ENCODE peak calls at places on chromosomes 2 and 18, in four cellular contexts. L is GM12878, O is K562, J is HepG2. P is an unnamed sample.

GRCh38 chr2:199309973-199310372 is 147.8 kb downstream of the SATB2 start:
- DNase-seq in J (no peak), O (no peak), L (no peak), P (no peak)

GRCh38 chr2:214069254-214069653 is 341.6 kb upstream of the VWC2L start:
- DNase-seq in O (no peak), L (no peak), J (peak), P (peak)

GRCh38 chr2:43412121-43412753 is 183.6 kb downstream of the THADA start:
- DNase-seq in L (no peak), J (no peak), O (no peak), P (no peak)

GRCh38 chr2:109437325-109438090 is 176.3 kb downstream of the SEPTIN10 start:
- DNase-seq in J (no peak), O (no peak), L (no peak), P (no peak)

GRCh38 chr2:207693641-207694249 is 17.7 kb upstream of the CCNYL1 start:
- DNase-seq in L (no peak), O (no peak), J (no peak), P (no peak)

GRCh38 chr18:48036641-48037421 is 106.4 kb upstream of the SMAD2 start:
- DNase-seq in O (no peak), L (no peak), J (no peak), P (no peak)

GRCh38 chr2:230657906-230658305 is 54.7 kb upstream of the CAB39 start:
- DNase-seq in L (no peak), O (no peak), J (no peak), P (no peak)

GRCh38 chr2:66684289-66684688 is 249.4 kb downstream of the MEIS1 start:
- DNase-seq in L (no peak), O (no peak), J (no peak), P (no peak)

GRCh38 chr18:43248610-43249249 is 28.6 kb downstream of the SYT4 start:
- DNase-seq in L (no peak), O (no peak), J (no peak), P (no peak)

GRCh38 chr2:175879679-175880078 is 122.4 kb downstream of the LNPK start:
- DNase-seq in O (no peak), L (no peak), J (no peak), P (no peak)

GRCh38 chr2:112916145-112916571 is 5.2 kb downstream of the IL37 start:
- DNase-seq in J (no peak), O (no peak), L (no peak), P (no peak)

GRCh38 chr2:2582998-2583545 is 252.0 kb upstream of the MYT1L start:
- DNase-seq in J (no peak), L (no peak), O (no peak), P (no peak)

GRCh38 chr18:47215554-47216138 is 35.8 kb downstream of the SKOR2 start:
- DNase-seq in O (peak), L (peak), J (peak), P (peak)

GRCh38 chr2:20282916-20283592 is 58.1 kb upstream of the SDC1 start:
- DNase-seq in L (no peak), J (no peak), O (no peak), P (no peak)

GRCh38 chr2:211157856-211158463 is 601.6 kb downstream of the CPS1 start:
- DNase-seq in O (peak), L (peak), J (peak), P (peak)

GRCh38 chr2:7437716-7438648 is 520.8 kb downstream of the RNF144A start:
- DNase-seq in J (no peak), L (peak), O (no peak), P (no peak)

GRCh38 chr18:47898055-47898454 is 32.4 kb downstream of the SMAD2 start:
- DNase-seq in L (no peak), J (no peak), O (no peak), P (no peak)

GRCh38 chr2:85247591-85247990 is 80.2 kb downstream of the TGOLN2 start:
- DNase-seq in O (no peak), J (no peak), L (no peak), P (no peak)

GRCh38 chr2:236984046-236984445 is 101.6 kb upstream of the COPS8 start:
- DNase-seq in O (no peak), L (no peak), J (no peak), P (no peak)

GRCh38 chr2:239380831-239381708 is 19.8 kb downstream of the HDAC4 start:
- DNase-seq in J (no peak), L (peak), O (no peak), P (no peak)

GRCh38 chr2:96937586-96937985 is 48.8 kb downstream of the FAM178B start:
- DNase-seq in L (no peak), O (no peak), J (no peak), P (no peak)

GRCh38 chr2:51734115-51734514 is 702.2 kb upstream of the NRXN1 start:
- DNase-seq in L (no peak), J (no peak), O (no peak), P (no peak)

GRCh38 chr2:32277674-32278475 is at the start of gene YIPF4:
- DNase-seq in O (peak), L (peak), J (peak), P (peak)

GRCh38 chr2:98623657-98624056 is 15.3 kb downstream of the UNC50 start:
- DNase-seq in J (no peak), O (no peak), L (no peak), P (no peak)

GRCh38 chr18:70313640-70314039 is 24.8 kb downstream of the SOCS6 start:
- DNase-seq in L (no peak), J (no peak), O (no peak), P (no peak)

GRCh38 chr2:227864161-227864756 is 7.2 kb upstream of the DAW1 start:
- DNase-seq in O (no peak), L (no peak), J (no peak), P (no peak)

DNA sequence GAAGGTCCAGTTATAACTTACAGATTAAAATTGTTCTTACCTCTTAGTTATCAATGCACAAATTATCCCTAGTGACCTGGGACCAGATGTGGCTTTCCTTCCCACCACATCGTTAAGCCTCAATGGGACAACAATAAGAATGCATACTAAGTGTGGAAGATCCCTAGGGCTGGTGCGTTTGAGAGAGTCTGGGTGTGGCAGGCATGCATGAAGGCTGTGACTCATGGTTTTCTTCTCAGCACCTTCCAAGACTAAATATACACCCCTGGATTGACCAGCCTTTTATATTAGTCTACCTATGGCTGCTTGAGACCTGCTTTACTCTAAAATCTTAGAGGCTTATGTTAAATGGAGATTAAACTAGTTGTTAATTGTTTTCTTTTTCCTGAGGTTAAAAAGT is 261.7 kb upstream of the SLC14A2 start:
- DNase-seq in O (no peak), J (no peak), L (no peak), P (peak)
- TF ChIP-seq CHD4 in O (no peak), J (no peak), L (no peak), P (no peak)

GRCh38 chr2:134694411-134694810 is 24.4 kb downstream of the TMEM163 start:
- DNase-seq in L (no peak), O (no peak), J (no peak), P (no peak)

GRCh38 chr2:134693359-134694330 is 25.2 kb downstream of the TMEM163 start:
- DNase-seq in L (no peak), O (no peak), J (no peak), P (no peak)

GRCh38 chr2:134689303-134689702 is 29.5 kb downstream of the TMEM163 start:
- DNase-seq in L (no peak), O (no peak), J (no peak), P (no peak)

GRCh38 chr2:134690629-134691215 is 28.1 kb downstream of the TMEM163 start:
- DNase-seq in L (no peak), O (no peak), J (no peak), P (no peak)

GRCh38 chr2:134692461-134692860 is 26.3 kb downstream of the TMEM163 start:
- DNase-seq in J (no peak), O (no peak), L (no peak), P (no peak)
- TF ChIP-seq CHD4 in J (no peak), O (no peak), L (no peak), P (no peak)

GRCh38 chr2:26650713-26651457 is 9.7 kb upstream of the CIB4 start:
- DNase-seq in J (no peak), L (no peak), O (no peak), P (no peak)
- TF ChIP-seq CHD4 in J (no peak), L (no peak), O (no peak), P (no peak)

GRCh38 chr2:179578171-179578916 is 283.1 kb downstream of the ZNF385B start:
- DNase-seq in L (no peak), O (no peak), J (no peak), P (no peak)

GRCh38 chr2:179584760-179585159 is 276.7 kb downstream of the ZNF385B start:
- DNase-seq in J (no peak), O (no peak), L (no peak), P (no peak)

GRCh38 chr2:179579744-179580143 is 281.7 kb downstream of the ZNF385B start:
- DNase-seq in O (no peak), J (peak), L (no peak), P (no peak)

GRCh38 chr2:179580378-179581146 is 280.9 kb downstream of the ZNF385B start:
- DNase-seq in L (no peak), J (peak), O (no peak), P (peak)

DNA sequence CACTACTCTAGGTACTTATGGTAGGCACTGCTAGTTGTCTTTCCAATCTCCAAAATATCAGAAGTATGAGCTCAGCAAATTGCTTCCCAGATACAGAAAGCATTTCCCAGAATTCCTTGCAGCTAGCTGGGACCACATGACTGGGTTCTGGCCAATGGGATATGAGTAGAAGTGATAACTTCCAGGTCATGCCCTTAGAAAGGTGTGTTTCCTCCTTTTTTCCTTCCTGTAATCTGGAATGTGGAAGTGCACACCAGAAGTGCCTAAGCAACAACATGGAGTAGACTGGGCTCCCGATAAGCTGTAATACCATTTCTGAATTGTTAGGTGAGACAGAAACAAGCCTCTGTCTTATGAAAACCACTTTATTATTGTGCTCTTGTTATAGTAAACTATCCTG is 279.8 kb downstream of the ZNF385B start:
- DNase-seq in L (no peak), J (no peak), O (no peak), P (no peak)
- TF ChIP-seq CHD4 in L (no peak), J (no peak), O (no peak), P (no peak)

DNA sequence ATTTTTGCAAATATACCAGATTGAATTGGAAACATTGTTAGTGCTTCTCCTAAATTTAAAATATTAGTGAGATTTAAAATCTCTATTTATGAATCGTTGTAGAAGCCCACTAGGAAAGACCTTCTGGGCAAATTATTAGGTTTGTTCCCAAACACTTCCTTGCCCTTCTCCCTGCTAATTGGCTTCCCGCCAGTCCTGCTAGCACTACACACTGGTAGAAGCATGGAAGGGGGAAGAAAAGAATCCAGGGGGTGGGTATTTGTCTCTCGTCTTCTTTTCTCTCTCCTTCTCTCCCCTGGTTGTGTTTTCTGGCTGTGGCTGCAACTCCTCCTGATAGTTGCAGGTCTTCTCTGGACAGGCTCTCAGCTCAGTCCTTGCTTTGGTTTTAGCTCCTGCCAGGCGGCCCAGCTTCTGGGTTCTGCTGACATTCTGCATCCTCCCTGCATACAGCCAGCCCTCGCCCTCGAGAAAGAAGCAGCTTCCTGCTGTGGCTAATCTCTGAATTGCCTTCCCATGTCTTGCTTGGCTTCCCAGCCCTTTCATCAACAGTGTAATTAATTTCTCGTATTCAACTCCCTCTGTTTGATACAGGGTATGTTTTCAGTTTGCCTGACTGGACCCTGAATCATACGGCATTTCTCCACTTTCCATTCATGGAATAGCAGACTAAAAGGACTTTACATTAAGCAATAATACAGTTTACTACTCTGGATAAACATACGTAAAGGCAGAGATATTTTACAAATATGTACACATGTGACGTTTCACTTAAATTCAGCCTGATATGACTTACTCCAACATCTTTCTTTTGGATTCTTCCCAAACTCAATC is 6.9 kb upstream of the PARD3B start:
- DNase-seq in O (no peak), J (no peak), L (no peak), P (no peak)
- TF ChIP-seq CHD4 in O (no peak), J (no peak), L (no peak), P (no peak)

GRCh38 chr2:11833601-11834000 is 87.2 kb downstream of the LPIN1 start:
- DNase-seq in L (no peak), O (no peak), J (no peak), P (no peak)

GRCh38 chr2:11836647-11837219 is 90.3 kb downstream of the LPIN1 start:
- DNase-seq in O (no peak), L (no peak), J (no peak), P (no peak)

GRCh38 chr2:11832531-11832930 is 86.1 kb downstream of the LPIN1 start:
- DNase-seq in L (no peak), O (no peak), J (no peak), P (no peak)

GRCh38 chr2:11837875-11838734 is 91.7 kb downstream of the LPIN1 start:
- DNase-seq in O (no peak), J (peak), L (no peak), P (no peak)

DNA sequence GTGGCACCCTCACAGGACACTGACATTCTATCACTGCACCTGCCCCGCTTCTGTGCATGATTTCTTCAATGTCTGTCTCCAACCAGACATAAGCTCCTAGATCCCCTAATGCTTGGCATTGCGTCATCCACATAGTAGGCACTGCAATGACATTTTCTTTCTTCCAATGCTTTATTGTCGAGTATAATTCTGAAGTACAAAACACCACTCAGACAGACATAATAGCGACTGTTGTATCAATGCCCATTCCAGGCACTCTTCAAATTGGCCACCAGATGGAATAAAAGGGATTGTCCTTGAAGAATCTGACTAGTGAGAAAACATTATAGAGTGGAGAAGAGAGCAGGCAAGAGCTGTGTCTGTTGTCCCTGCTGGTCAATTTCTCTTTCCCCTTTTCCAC is 89.0 kb downstream of the LPIN1 start:
- DNase-seq in O (peak), J (no peak), L (no peak), P (no peak)
- TF ChIP-seq CHD4 in O (no peak), J (no peak), L (no peak), P (no peak)

GRCh38 chr2:50649626-50650397 is 382.1 kb downstream of the NRXN1 start:
- DNase-seq in L (no peak), J (no peak), O (no peak), P (no peak)
- TF ChIP-seq CHD4 in L (no peak), J (no peak), O (no peak), P (no peak)

P was measured in A549.